ENCODE peak calls at places on chromosomes 5 and 9, in five cellular contexts. One of them, this sample, is unnamed.

GRCh38 chr9:2727966-2728613 is 10.8 kb downstream of the KCNV2 start:
- DNase-seq in WTC11: no peak
- DNase-seq in ELR: peak
- DNase-seq in IMR-90: peak
- DNase-seq in astrocyte of the spinal cord: peak
- DNase-seq in this sample: peak

GRCh38 chr5:112419050-112419595 is at the start of gene EPB41L4A:
- DNase-seq in WTC11: peak
- DNase-seq in ELR: no peak
- DNase-seq in IMR-90: no peak
- DNase-seq in astrocyte of the spinal cord: no peak
- DNase-seq in this sample: peak

GRCh38 chr9:119959846-119960545 is 590.8 kb upstream of the BRINP1 start:
- DNase-seq in WTC11: no peak
- DNase-seq in ELR: no peak
- DNase-seq in IMR-90: no peak
- DNase-seq in astrocyte of the spinal cord: peak
- DNase-seq in this sample: peak

GRCh38 chr9:134058716-134059115 is 9.1 kb downstream of the BRD3 start:
- DNase-seq in WTC11: no peak
- DNase-seq in ELR: peak
- DNase-seq in IMR-90: peak
- DNase-seq in astrocyte of the spinal cord: peak
- DNase-seq in this sample: no peak

GRCh38 chr9:22052376-22052945 is 43.4 kb upstream of the CDKN2B start:
- DNase-seq in WTC11: no peak
- DNase-seq in ELR: peak
- DNase-seq in IMR-90: peak
- DNase-seq in astrocyte of the spinal cord: peak
- DNase-seq in this sample: peak

GRCh38 chr9:100309992-100310391 is 42.8 kb downstream of the TEX10 start:
- DNase-seq in WTC11: no peak
- DNase-seq in ELR: no peak
- DNase-seq in IMR-90: no peak
- DNase-seq in astrocyte of the spinal cord: no peak
- DNase-seq in this sample: peak

GRCh38 chr9:22514866-22515265 is 68.2 kb downstream of the DMRTA1 start:
- DNase-seq in WTC11: no peak
- DNase-seq in ELR: no peak
- DNase-seq in IMR-90: no peak
- DNase-seq in astrocyte of the spinal cord: no peak
- DNase-seq in this sample: no peak

GRCh38 chr5:150317048-150318003 is 14.6 kb upstream of the ARSI start:
- DNase-seq in WTC11: no peak
- DNase-seq in ELR: peak
- DNase-seq in IMR-90: peak
- DNase-seq in astrocyte of the spinal cord: peak
- DNase-seq in this sample: peak

GRCh38 chr9:114155967-114156294 is 594 bp downstream of the COL27A1 start:
- DNase-seq in WTC11: peak
- DNase-seq in ELR: peak
- DNase-seq in IMR-90: no peak
- DNase-seq in astrocyte of the spinal cord: no peak
- DNase-seq in this sample: peak

GRCh38 chr5:119341452-119342349 is 14.1 kb upstream of the TNFAIP8 start:
- DNase-seq in WTC11: no peak
- DNase-seq in ELR: no peak
- DNase-seq in IMR-90: no peak
- DNase-seq in astrocyte of the spinal cord: no peak
- DNase-seq in this sample: no peak

GRCh38 chr9:98097836-98098235 is 21.2 kb downstream of the TRIM14 start:
- DNase-seq in WTC11: no peak
- DNase-seq in ELR: no peak
- DNase-seq in IMR-90: no peak
- DNase-seq in astrocyte of the spinal cord: no peak
- DNase-seq in this sample: no peak

GRCh38 chr5:24630925-24631324 is 13.9 kb downstream of the CDH10 start:
- DNase-seq in WTC11: no peak
- DNase-seq in ELR: no peak
- DNase-seq in IMR-90: no peak
- DNase-seq in astrocyte of the spinal cord: no peak
- DNase-seq in this sample: no peak

GRCh38 chr9:137613738-137614523 is 4.9 kb upstream of the EHMT1 start:
- DNase-seq in WTC11: no peak
- DNase-seq in ELR: no peak
- DNase-seq in IMR-90: no peak
- DNase-seq in astrocyte of the spinal cord: no peak
- DNase-seq in this sample: no peak

GRCh38 chr9:76761448-76761847 is 2.8 kb upstream of the PCA3 start:
- DNase-seq in WTC11: no peak
- DNase-seq in ELR: peak
- DNase-seq in IMR-90: peak
- DNase-seq in astrocyte of the spinal cord: peak
- DNase-seq in this sample: peak

GRCh38 chr5:149420509-149421371 is 41.6 kb upstream of the IL17B start:
- DNase-seq in WTC11: no peak
- DNase-seq in ELR: peak
- DNase-seq in IMR-90: peak
- DNase-seq in astrocyte of the spinal cord: no peak
- DNase-seq in this sample: no peak

GRCh38 chr9:89919171-89919681 is 314.4 kb downstream of the GADD45G start:
- DNase-seq in WTC11: peak
- DNase-seq in ELR: no peak
- DNase-seq in IMR-90: no peak
- DNase-seq in astrocyte of the spinal cord: no peak
- DNase-seq in this sample: no peak

GRCh38 chr9:29213374-29214161 is 1640.3 kb upstream of the C9orf72 start:
- DNase-seq in WTC11: peak
- DNase-seq in ELR: peak
- DNase-seq in IMR-90: no peak
- DNase-seq in astrocyte of the spinal cord: peak
- DNase-seq in this sample: no peak

GRCh38 chr5:146956217-146956616 is 77.7 kb upstream of the PPP2R2B start:
- DNase-seq in WTC11: no peak
- DNase-seq in ELR: no peak
- DNase-seq in IMR-90: no peak
- DNase-seq in astrocyte of the spinal cord: no peak
- DNase-seq in this sample: no peak

GRCh38 chr5:68415177-68416085 is 199.9 kb downstream of the PIK3R1 start:
- DNase-seq in WTC11: no peak
- DNase-seq in ELR: peak
- DNase-seq in IMR-90: no peak
- DNase-seq in astrocyte of the spinal cord: no peak
- DNase-seq in this sample: no peak

GRCh38 chr9:82912639-82913038 is 150.3 kb downstream of the RASEF start:
- DNase-seq in WTC11: no peak
- DNase-seq in ELR: peak
- DNase-seq in IMR-90: no peak
- DNase-seq in astrocyte of the spinal cord: no peak
- DNase-seq in this sample: no peak

GRCh38 chr9:77864096-77864889 is 167.3 kb downstream of the GNAQ start:
- DNase-seq in WTC11: no peak
- DNase-seq in ELR: no peak
- DNase-seq in IMR-90: peak
- DNase-seq in astrocyte of the spinal cord: no peak
- DNase-seq in this sample: no peak

GRCh38 chr5:125679522-125679921 is 743.7 kb upstream of the GRAMD2B start:
- DNase-seq in WTC11: no peak
- DNase-seq in ELR: no peak
- DNase-seq in IMR-90: peak
- DNase-seq in astrocyte of the spinal cord: no peak
- DNase-seq in this sample: no peak

GRCh38 chr9:70444904-70445303 is 30.4 kb upstream of the KLF9 start:
- DNase-seq in WTC11: no peak
- DNase-seq in ELR: no peak
- DNase-seq in IMR-90: peak
- DNase-seq in astrocyte of the spinal cord: no peak
- DNase-seq in this sample: peak

GRCh38 chr5:163478126-163478981 is 17.9 kb downstream of the HMMR start:
- DNase-seq in WTC11: no peak
- DNase-seq in ELR: peak
- DNase-seq in IMR-90: peak
- DNase-seq in astrocyte of the spinal cord: no peak
- DNase-seq in this sample: peak

GRCh38 chr9:135503371-135504261 is 3.1 kb downstream of the MRPS2 start:
- DNase-seq in WTC11: no peak
- DNase-seq in ELR: no peak
- DNase-seq in IMR-90: no peak
- DNase-seq in astrocyte of the spinal cord: no peak
- DNase-seq in this sample: no peak

GRCh38 chr5:173710528-173710927 is 94.1 kb upstream of the BOD1 start:
- DNase-seq in WTC11: no peak
- DNase-seq in ELR: no peak
- DNase-seq in IMR-90: no peak
- DNase-seq in astrocyte of the spinal cord: no peak
- DNase-seq in this sample: no peak

GRCh38 chr5:169628891-169629290 is 8.2 kb upstream of the DOCK2 start:
- DNase-seq in WTC11: no peak
- DNase-seq in ELR: peak
- DNase-seq in IMR-90: peak
- DNase-seq in astrocyte of the spinal cord: peak
- DNase-seq in this sample: peak

GRCh38 chr5:165014439-165014838 is 1509.0 kb downstream of the MAT2B start:
- DNase-seq in WTC11: no peak
- DNase-seq in ELR: no peak
- DNase-seq in IMR-90: no peak
- DNase-seq in astrocyte of the spinal cord: no peak
- DNase-seq in this sample: no peak

This sample was measured in adipocyte.